ENCODE peak calls at places on chromosome 13, in four cellular contexts. O, Z, H and U are unnamed samples.

GRCh38 chr13:47661076-47661475 is 340.0 kb downstream of the SUCLA2 start:
- DNase-seq in O (no peak), Z (no peak), H (no peak), U (no peak)

GRCh38 chr13:74056829-74057564 is 77.2 kb downstream of the KLF12 start:
- DNase-seq in O (no peak), Z (no peak), H (no peak), U (no peak)

GRCh38 chr13:51912091-51912490 is 50.3 kb downstream of the CCDC70 start:
- DNase-seq in O (no peak), Z (no peak), H (no peak), U (no peak)

GRCh38 chr13:27797228-27797624 is 4.9 kb downstream of the GSX1 start:
- DNase-seq in O (no peak), Z (no peak), H (no peak), U (no peak)

GRCh38 chr13:101455863-101456262 is 3.4 kb downstream of the ITGBL1 start:
- DNase-seq in O (no peak), Z (no peak), H (no peak), U (no peak)

GRCh38 chr13:86907116-86907515 is 764.1 kb upstream of the SLITRK5 start:
- DNase-seq in O (no peak), Z (no peak), H (no peak), U (no peak)

GRCh38 chr13:30224732-30225131 is 82.6 kb downstream of the KATNAL1 start:
- DNase-seq in O (no peak), Z (no peak), H (no peak), U (no peak)

GRCh38 chr13:102580552-102581169 is 16.1 kb upstream of the TPP2 start:
- DNase-seq in O (peak; percentile 54), Z (no peak), H (peak; percentile 55), U (peak; percentile 39)

GRCh38 chr13:42330991-42331390 is 59.0 kb downstream of the AKAP11 start:
- DNase-seq in O (no peak), Z (no peak), H (no peak), U (no peak)

GRCh38 chr13:98142427-98143156 is at the start of gene FARP1:
- DNase-seq in O (peak; percentile 95), Z (no peak), H (peak; percentile 62), U (peak; percentile 71)

GRCh38 chr13:37747071-37747612 is 122.4 kb downstream of the TRPC4 start:
- DNase-seq in O (no peak), Z (no peak), H (no peak), U (no peak)

GRCh38 chr13:30334663-30335386 is 27.5 kb upstream of the KATNAL1 start:
- DNase-seq in O (peak; percentile 38), Z (no peak), H (peak; percentile 80), U (peak; percentile 43)

GRCh38 chr13:39874331-39875055 is 219.0 kb downstream of the COG6 start:
- DNase-seq in O (no peak), Z (no peak), H (no peak), U (no peak)

GRCh38 chr13:98875146-98875729 is 102.6 kb downstream of the DOCK9 start:
- DNase-seq in O (no peak), Z (no peak), H (no peak), U (no peak)

GRCh38 chr13:76798037-76798436 is 88.2 kb downstream of the KCTD12 start:
- DNase-seq in O (no peak), Z (no peak), H (no peak), U (no peak)

GRCh38 chr13:51564671-51565070 is 19.6 kb upstream of the WDFY2 start:
- DNase-seq in O (no peak), Z (no peak), H (no peak), U (no peak)

GRCh38 chr13:114288157-114288591 is 6.8 kb downstream of the UPF3A start:
- DNase-seq in O (no peak), Z (no peak), H (no peak), U (no peak)

GRCh38 chr13:110638253-110638652 is 22.9 kb downstream of the NAXD start:
- DNase-seq in O (no peak), Z (no peak), H (no peak), U (no peak)

GRCh38 chr13:63044617-63045016 is 1629.0 kb upstream of the PCDH20 start:
- DNase-seq in O (no peak), Z (no peak), H (no peak), U (no peak)

GRCh38 chr13:91955546-91956355 is 557.3 kb downstream of the GPC5 start:
- DNase-seq in O (no peak), Z (no peak), H (no peak), U (no peak)

GRCh38 chr13:24680258-24680920 is at the start of gene ATP12A:
- DNase-seq in O (peak; percentile 59), Z (no peak), H (no peak), U (no peak)

GRCh38 chr13:40613192-40613818 is 53.1 kb downstream of the FOXO1 start:
- DNase-seq in O (no peak), Z (peak; percentile 64), H (no peak), U (no peak)

GRCh38 chr13:32976046-32976781 is 40.0 kb upstream of the KL start:
- DNase-seq in O (no peak), Z (no peak), H (no peak), U (no peak)

GRCh38 chr13:98585946-98586345 is 9.0 kb upstream of the STK24 start:
- DNase-seq in O (no peak), Z (no peak), H (no peak), U (no peak)

GRCh38 chr13:113855012-113855921 is 8.6 kb downstream of the GAS6 start:
- DNase-seq in O (no peak), Z (no peak), H (no peak), U (no peak)

GRCh38 chr13:30375436-30375835 is 46.9 kb upstream of the UBE2L5 start:
- DNase-seq in O (no peak), Z (no peak), H (no peak), U (no peak)

GRCh38 chr13:45385912-45386311 is 32.3 kb downstream of the SLC25A30 start:
- DNase-seq in O (no peak), Z (no peak), H (peak; percentile 32), U (no peak)

GRCh38 chr13:113777311-113778260 is 18.6 kb downstream of the TMEM255B start:
- DNase-seq in O (no peak), Z (no peak), H (no peak), U (peak; percentile 23)

GRCh38 chr13:67736646-67737420 is 506.7 kb upstream of the PCDH9 start:
- DNase-seq in O (peak; percentile 3), Z (no peak), H (peak; percentile 5), U (peak; percentile 2)

GRCh38 chr13:73223372-73223781 is 164.6 kb downstream of the KLF5 start:
- DNase-seq in O (no peak), Z (peak; percentile 34), H (no peak), U (no peak)

GRCh38 chr13:100234524-100235136 is 145.7 kb downstream of the PCCA start:
- DNase-seq in O (no peak), Z (no peak), H (peak; percentile 77), U (no peak)

GRCh38 chr13:94114166-94114565 is 365.3 kb downstream of the DCT start:
- DNase-seq in O (no peak), Z (no peak), H (no peak), U (no peak)

GRCh38 chr13:31515427-31515826 is 223.9 kb upstream of the RXFP2 start:
- DNase-seq in O (no peak), Z (no peak), H (no peak), U (no peak)

GRCh38 chr13:31514932-31515331 is 224.4 kb upstream of the RXFP2 start:
- DNase-seq in O (no peak), Z (no peak), H (no peak), U (no peak)

GRCh38 chr13:31521466-31521865 is 217.9 kb upstream of the RXFP2 start:
- DNase-seq in O (no peak), Z (no peak), H (no peak), U (no peak)

GRCh38 chr13:31518666-31519065 is 220.7 kb upstream of the RXFP2 start:
- DNase-seq in O (no peak), Z (no peak), H (no peak), U (no peak)

DNA sequence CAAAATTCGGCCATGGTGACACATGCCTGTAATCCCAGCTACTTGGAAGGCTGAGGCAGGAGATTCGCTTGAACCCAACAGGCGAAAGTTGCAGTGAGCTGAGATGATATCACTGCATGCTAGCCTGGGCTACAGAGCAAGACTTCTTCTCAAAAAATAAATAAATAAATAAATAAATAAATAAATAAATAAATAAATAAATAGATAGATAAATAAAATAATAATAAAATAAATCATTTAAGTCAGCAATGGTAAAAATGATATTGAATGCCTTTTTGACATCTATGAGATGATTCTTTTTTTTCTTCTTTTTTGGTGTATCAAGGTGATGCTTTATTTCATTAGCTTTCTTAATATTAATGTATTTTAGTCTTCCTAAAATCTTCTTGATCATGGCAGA is 221.7 kb upstream of the RXFP2 start:
- DNase-seq in O (no peak), Z (no peak), H (no peak), U (no peak)
- TF ChIP-seq REST in O (no peak), Z (no peak), H (no peak), U (no peak)

DNA sequence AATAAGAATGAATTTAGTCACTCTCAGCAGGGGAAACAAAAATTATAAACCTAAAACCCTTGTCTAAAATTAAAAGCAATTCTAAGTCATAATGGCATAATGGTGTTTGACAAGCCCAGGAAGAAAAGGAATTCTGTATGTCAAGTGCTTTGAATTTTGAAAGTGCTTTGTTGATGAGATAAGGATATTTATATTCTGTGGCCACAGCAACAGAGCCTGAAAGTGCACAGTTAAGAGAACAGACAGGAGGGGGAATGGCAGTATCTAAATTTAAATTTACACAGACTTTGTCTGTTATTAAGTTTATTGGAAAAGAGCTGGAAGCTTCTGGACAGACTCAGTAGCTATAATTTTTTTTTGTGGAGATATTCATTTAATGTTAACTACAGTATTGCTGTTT is 69.8 kb downstream of the OLFM4 start:
- DNase-seq in O (no peak), Z (no peak), H (no peak), U (no peak)
- TF ChIP-seq MXI1 in O (no peak), Z (no peak), H (no peak), U (no peak)

DNA sequence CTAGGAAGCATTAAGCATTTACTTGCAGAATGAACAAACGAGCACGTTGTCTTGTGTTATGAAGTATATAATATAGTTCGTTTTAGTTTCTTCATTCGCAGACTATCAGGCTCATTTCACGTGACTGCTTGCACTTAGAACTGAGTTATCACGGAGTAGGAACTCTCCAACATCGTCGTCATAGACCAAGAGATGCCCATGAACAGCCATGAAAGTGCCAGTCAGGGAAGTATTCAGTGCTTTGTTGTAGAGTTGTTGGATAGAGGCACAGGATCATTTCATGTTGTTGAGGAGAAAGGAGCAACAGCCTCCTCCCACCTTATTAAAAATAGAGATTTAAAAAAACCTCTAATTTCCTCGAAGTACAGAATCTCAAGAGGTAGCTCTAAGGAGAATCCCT is 969 bp upstream of the IL17D start:
- DNase-seq in O (no peak), Z (no peak), H (no peak), U (no peak)
- TF ChIP-seq REST in O (no peak), Z (no peak), H (no peak), U (no peak)

GRCh38 chr13:43444085-43444484 is 342.7 kb downstream of the ENOX1 start:
- DNase-seq in O (no peak), Z (no peak), H (no peak), U (no peak)

GRCh38 chr13:43446126-43446525 is 340.6 kb downstream of the ENOX1 start:
- DNase-seq in O (no peak), Z (no peak), H (no peak), U (no peak)

GRCh38 chr13:43441464-43441863 is 345.3 kb downstream of the ENOX1 start:
- DNase-seq in O (no peak), Z (no peak), H (no peak), U (no peak)

GRCh38 chr13:43445651-43446050 is 341.1 kb downstream of the ENOX1 start:
- DNase-seq in O (no peak), Z (no peak), H (no peak), U (no peak)

GRCh38 chr13:43441916-43442315 is 344.9 kb downstream of the ENOX1 start:
- DNase-seq in O (no peak), Z (no peak), H (no peak), U (no peak)
- TF ChIP-seq MXI1 in O (no peak), Z (no peak), H (no peak), U (no peak)